ENCODE peak calls at places on chromosomes 3 and 15, in seven cellular contexts. One of them, this sample, is unnamed.

GRCh38 chr15:31503758-31504461 is 177.3 kb downstream of the KLF13 start:
- DNase-seq in foreskin fibroblast: no peak
- DNase-seq in fibroblast of mammary gland: no peak
- DNase-seq in stomach: no peak
- DNase-seq in mucosa of descending colon: no peak
- DNase-seq in neural progenitor cell: no peak
- DNase-seq in adrenal gland: no peak
- DNase-seq in this sample: no peak

GRCh38 chr3:138348107-138348949 is at the start of gene MRAS:
- DNase-seq in foreskin fibroblast: peak
- DNase-seq in fibroblast of mammary gland: peak
- DNase-seq in stomach: peak
- DNase-seq in mucosa of descending colon: no peak
- DNase-seq in neural progenitor cell: peak
- DNase-seq in adrenal gland: peak
- DNase-seq in this sample: no peak

GRCh38 chr3:115100172-115100571 is 46.9 kb downstream of the ZBTB20 start:
- DNase-seq in foreskin fibroblast: peak
- DNase-seq in fibroblast of mammary gland: peak
- DNase-seq in stomach: no peak
- DNase-seq in mucosa of descending colon: no peak
- DNase-seq in neural progenitor cell: peak
- DNase-seq in adrenal gland: peak
- DNase-seq in this sample: no peak

GRCh38 chr3:102114264-102114979 is 265.1 kb downstream of the NFKBIZ start:
- DNase-seq in foreskin fibroblast: no peak
- DNase-seq in fibroblast of mammary gland: no peak
- DNase-seq in stomach: no peak
- DNase-seq in mucosa of descending colon: no peak
- DNase-seq in neural progenitor cell: no peak
- DNase-seq in adrenal gland: no peak
- DNase-seq in this sample: no peak

GRCh38 chr3:64932016-64932518 is 244.3 kb upstream of the ADAMTS9 start:
- DNase-seq in foreskin fibroblast: no peak
- DNase-seq in fibroblast of mammary gland: no peak
- DNase-seq in stomach: no peak
- DNase-seq in mucosa of descending colon: no peak
- DNase-seq in neural progenitor cell: no peak
- DNase-seq in adrenal gland: no peak
- DNase-seq in this sample: no peak

GRCh38 chr3:41991399-41991798 is 29.5 kb upstream of the ULK4 start:
- DNase-seq in foreskin fibroblast: no peak
- DNase-seq in fibroblast of mammary gland: no peak
- DNase-seq in stomach: no peak
- DNase-seq in mucosa of descending colon: no peak
- DNase-seq in neural progenitor cell: no peak
- DNase-seq in adrenal gland: no peak
- DNase-seq in this sample: no peak

GRCh38 chr3:5095879-5096278 is 26.2 kb upstream of the ARL8B start:
- DNase-seq in foreskin fibroblast: no peak
- DNase-seq in fibroblast of mammary gland: peak
- DNase-seq in stomach: no peak
- DNase-seq in mucosa of descending colon: no peak
- DNase-seq in neural progenitor cell: peak
- DNase-seq in adrenal gland: peak
- DNase-seq in this sample: no peak

GRCh38 chr3:18635215-18635614 is 210.1 kb upstream of the SATB1 start:
- DNase-seq in foreskin fibroblast: no peak
- DNase-seq in fibroblast of mammary gland: no peak
- DNase-seq in stomach: no peak
- DNase-seq in mucosa of descending colon: no peak
- DNase-seq in neural progenitor cell: no peak
- DNase-seq in adrenal gland: no peak
- DNase-seq in this sample: no peak

GRCh38 chr3:129593595-129594339 is 12.7 kb downstream of the PLXND1 start:
- DNase-seq in foreskin fibroblast: no peak
- DNase-seq in fibroblast of mammary gland: no peak
- DNase-seq in stomach: no peak
- DNase-seq in mucosa of descending colon: peak
- DNase-seq in neural progenitor cell: peak
- DNase-seq in adrenal gland: no peak
- DNase-seq in this sample: no peak

GRCh38 chr3:12536423-12536822 is 8.9 kb downstream of the MKRN2OS start:
- DNase-seq in foreskin fibroblast: no peak
- DNase-seq in fibroblast of mammary gland: peak
- DNase-seq in stomach: no peak
- DNase-seq in mucosa of descending colon: no peak
- DNase-seq in neural progenitor cell: no peak
- DNase-seq in adrenal gland: no peak
- DNase-seq in this sample: no peak

GRCh38 chr3:9884555-9885165 is 4.6 kb upstream of the CIDEC start:
- DNase-seq in foreskin fibroblast: peak
- DNase-seq in fibroblast of mammary gland: peak
- DNase-seq in stomach: no peak
- DNase-seq in mucosa of descending colon: no peak
- DNase-seq in neural progenitor cell: no peak
- DNase-seq in adrenal gland: peak
- DNase-seq in this sample: peak

GRCh38 chr3:37291275-37291700 is 116.9 kb upstream of the LRRFIP2 start:
- DNase-seq in foreskin fibroblast: peak
- DNase-seq in fibroblast of mammary gland: peak
- DNase-seq in stomach: no peak
- DNase-seq in mucosa of descending colon: no peak
- DNase-seq in neural progenitor cell: no peak
- DNase-seq in adrenal gland: peak
- DNase-seq in this sample: peak

GRCh38 chr3:71425491-71426071 is 157.9 kb downstream of the FOXP1 start:
- DNase-seq in foreskin fibroblast: peak
- DNase-seq in fibroblast of mammary gland: peak
- DNase-seq in stomach: no peak
- DNase-seq in mucosa of descending colon: no peak
- DNase-seq in neural progenitor cell: no peak
- DNase-seq in adrenal gland: no peak
- DNase-seq in this sample: peak

GRCh38 chr3:176590722-176591121 is 606.6 kb downstream of the TBL1XR1 start:
- DNase-seq in foreskin fibroblast: no peak
- DNase-seq in fibroblast of mammary gland: no peak
- DNase-seq in stomach: no peak
- DNase-seq in mucosa of descending colon: no peak
- DNase-seq in neural progenitor cell: no peak
- DNase-seq in adrenal gland: no peak
- DNase-seq in this sample: no peak

GRCh38 chr3:16354291-16354690 is 89.3 kb downstream of the OXNAD1 start:
- DNase-seq in foreskin fibroblast: no peak
- DNase-seq in fibroblast of mammary gland: no peak
- DNase-seq in stomach: no peak
- DNase-seq in mucosa of descending colon: no peak
- DNase-seq in neural progenitor cell: no peak
- DNase-seq in adrenal gland: no peak
- DNase-seq in this sample: no peak

GRCh38 chr3:42043116-42043796 is 47.9 kb upstream of the TRAK1 start:
- DNase-seq in foreskin fibroblast: no peak
- DNase-seq in fibroblast of mammary gland: peak
- DNase-seq in stomach: no peak
- DNase-seq in mucosa of descending colon: no peak
- DNase-seq in neural progenitor cell: peak
- DNase-seq in adrenal gland: peak
- DNase-seq in this sample: no peak

GRCh38 chr3:195394024-195394423 is 48.8 kb downstream of the ACAP2 start:
- DNase-seq in foreskin fibroblast: no peak
- DNase-seq in fibroblast of mammary gland: no peak
- DNase-seq in stomach: no peak
- DNase-seq in mucosa of descending colon: no peak
- DNase-seq in neural progenitor cell: no peak
- DNase-seq in adrenal gland: no peak
- DNase-seq in this sample: no peak

GRCh38 chr15:91476861-91477260 is 376.6 kb upstream of the SLCO3A1 start:
- DNase-seq in foreskin fibroblast: no peak
- DNase-seq in fibroblast of mammary gland: no peak
- DNase-seq in stomach: no peak
- DNase-seq in mucosa of descending colon: no peak
- DNase-seq in neural progenitor cell: no peak
- DNase-seq in adrenal gland: no peak
- DNase-seq in this sample: no peak
- TF ChIP-seq CTCF in foreskin fibroblast: no peak
- TF ChIP-seq CTCF in fibroblast of mammary gland: no peak
- TF ChIP-seq CTCF in stomach: no peak
- TF ChIP-seq CTCF in mucosa of descending colon: no peak
- TF ChIP-seq CTCF in neural progenitor cell: no peak
- TF ChIP-seq CTCF in adrenal gland: no peak
- TF ChIP-seq CTCF in this sample: no peak

GRCh38 chr15:92654662-92655061 is 913 bp downstream of the FAM174B start:
- DNase-seq in foreskin fibroblast: no peak
- DNase-seq in fibroblast of mammary gland: no peak
- DNase-seq in stomach: no peak
- DNase-seq in mucosa of descending colon: no peak
- DNase-seq in neural progenitor cell: no peak
- DNase-seq in adrenal gland: no peak
- DNase-seq in this sample: no peak
- H3K4me3 ChIP-seq in foreskin fibroblast: peak
- H3K4me3 ChIP-seq in fibroblast of mammary gland: no peak
- H3K4me3 ChIP-seq in stomach: peak
- H3K4me3 ChIP-seq in mucosa of descending colon: no peak
- H3K4me3 ChIP-seq in neural progenitor cell: peak
- H3K4me3 ChIP-seq in adrenal gland: peak
- H3K4me3 ChIP-seq in this sample: no peak

DNA sequence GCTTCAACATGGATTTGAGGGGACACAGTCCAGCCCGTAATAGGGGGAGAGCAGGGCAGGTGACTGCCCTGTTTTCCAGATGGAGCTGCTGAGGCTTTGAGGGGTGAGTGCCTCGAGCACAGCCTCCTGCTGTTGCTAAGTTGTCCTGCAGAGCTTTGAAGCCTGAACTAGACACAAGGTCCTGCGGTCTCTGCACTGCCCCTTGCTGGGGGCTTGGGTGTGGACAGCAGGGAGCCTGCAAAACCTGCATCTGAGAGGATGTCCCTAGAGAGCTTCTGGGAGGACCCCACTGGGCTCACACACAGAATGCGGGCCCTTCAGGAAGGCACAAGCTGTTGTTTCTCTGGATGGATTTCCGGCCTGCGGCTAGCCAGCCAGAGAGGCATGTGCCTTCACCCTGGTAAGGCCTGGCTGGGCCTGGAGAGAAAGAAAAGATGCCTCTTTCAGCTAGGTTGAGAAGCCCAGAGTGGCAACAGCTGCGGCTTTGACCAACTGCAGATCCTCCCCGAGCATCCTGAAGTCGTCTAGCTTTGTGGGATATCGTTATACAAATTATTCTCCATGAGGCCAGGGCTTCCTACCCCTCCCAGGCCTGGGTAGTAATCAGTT is 226.2 kb downstream of the SLCO3A1 start:
- DNase-seq in foreskin fibroblast: no peak
- DNase-seq in fibroblast of mammary gland: no peak
- DNase-seq in stomach: no peak
- DNase-seq in mucosa of descending colon: no peak
- DNase-seq in neural progenitor cell: no peak
- DNase-seq in adrenal gland: no peak
- DNase-seq in this sample: no peak
- TF ChIP-seq CTCF in foreskin fibroblast: no peak
- TF ChIP-seq CTCF in fibroblast of mammary gland: no peak
- TF ChIP-seq CTCF in stomach: no peak
- TF ChIP-seq CTCF in mucosa of descending colon: no peak
- TF ChIP-seq CTCF in neural progenitor cell: no peak
- TF ChIP-seq CTCF in adrenal gland: no peak
- TF ChIP-seq CTCF in this sample: no peak

DNA sequence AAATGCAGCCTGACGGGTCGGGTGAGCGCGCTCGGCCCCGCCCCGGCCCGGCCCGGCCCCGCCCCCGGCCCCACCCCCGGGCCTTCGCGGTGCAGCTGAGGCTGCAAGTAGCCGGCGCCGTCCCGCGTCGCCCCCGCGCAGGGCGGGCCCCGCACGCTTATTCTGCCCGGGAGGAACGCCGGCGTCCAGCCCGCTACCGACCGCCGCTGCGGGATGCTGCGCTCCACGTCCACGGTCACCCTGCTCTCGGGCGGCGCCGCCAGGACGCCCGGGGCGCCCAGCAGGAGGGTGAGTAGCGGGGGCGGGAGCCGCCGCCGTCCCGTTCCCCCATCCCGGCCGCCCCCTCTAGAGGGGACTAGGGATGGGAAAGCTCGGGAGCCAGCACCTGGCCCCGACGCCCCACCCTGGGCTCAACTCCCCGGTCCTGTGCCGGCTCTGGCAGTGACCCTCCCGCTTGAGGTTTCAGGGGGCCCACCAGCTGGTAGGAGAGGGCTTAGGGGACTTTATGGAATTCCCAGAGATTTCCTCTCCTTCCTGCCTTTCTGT is at the start of gene MYZAP:
- DNase-seq in foreskin fibroblast: peak
- DNase-seq in fibroblast of mammary gland: no peak
- DNase-seq in stomach: peak
- DNase-seq in mucosa of descending colon: peak
- DNase-seq in neural progenitor cell: peak
- DNase-seq in adrenal gland: peak
- DNase-seq in this sample: no peak
- H3K4me3 ChIP-seq in foreskin fibroblast: peak
- H3K4me3 ChIP-seq in fibroblast of mammary gland: peak
- H3K4me3 ChIP-seq in stomach: peak
- H3K4me3 ChIP-seq in mucosa of descending colon: peak
- H3K4me3 ChIP-seq in neural progenitor cell: peak
- H3K4me3 ChIP-seq in adrenal gland: peak
- H3K4me3 ChIP-seq in this sample: peak

This sample was measured in AG04449.